ENCODE peak calls at places on chromosomes 13 and 19, in seven cellular contexts. One of them, this sample, is unnamed.

GRCh38 chr13:50531917-50532899 is 311.3 kb downstream of the DLEU7 start:
- DNase-seq in G401: no peak
- DNase-seq in retina: no peak
- DNase-seq in T-helper 1 cell: no peak
- DNase-seq in NCI-H1105: no peak
- DNase-seq in left ventricle myocardium inferior: no peak
- DNase-seq in NCI-H748 treated with DMSO at 0.1 percent for 48 hours: no peak
- DNase-seq in this sample: peak

GRCh38 chr13:30125422-30126073 is 181.8 kb downstream of the KATNAL1 start:
- DNase-seq in NCI-H1105: peak
- DNase-seq in retina: no peak
- DNase-seq in T-helper 1 cell: no peak
- DNase-seq in left ventricle myocardium inferior: no peak
- DNase-seq in G401: no peak
- DNase-seq in NCI-H748 treated with DMSO at 0.1 percent for 48 hours: no peak
- DNase-seq in this sample: no peak

GRCh38 chr13:67643656-67644055 is 413.5 kb upstream of the PCDH9 start:
- DNase-seq in G401: no peak
- DNase-seq in NCI-H748 treated with DMSO at 0.1 percent for 48 hours: no peak
- DNase-seq in retina: no peak
- DNase-seq in NCI-H1105: no peak
- DNase-seq in T-helper 1 cell: no peak
- DNase-seq in left ventricle myocardium inferior: no peak
- DNase-seq in this sample: no peak

GRCh38 chr19:48239120-48239519 is 16.6 kb downstream of the CARD8 start:
- DNase-seq in G401: no peak
- DNase-seq in NCI-H1105: no peak
- DNase-seq in NCI-H748 treated with DMSO at 0.1 percent for 48 hours: no peak
- DNase-seq in retina: no peak
- DNase-seq in left ventricle myocardium inferior: no peak
- DNase-seq in T-helper 1 cell: no peak
- DNase-seq in this sample: no peak

GRCh38 chr19:57803594-57804325 is 11.0 kb downstream of the ZNF552 start:
- DNase-seq in G401: peak
- DNase-seq in retina: peak
- DNase-seq in NCI-H748 treated with DMSO at 0.1 percent for 48 hours: no peak
- DNase-seq in left ventricle myocardium inferior: no peak
- DNase-seq in NCI-H1105: peak
- DNase-seq in T-helper 1 cell: no peak
- DNase-seq in this sample: peak

GRCh38 chr13:104616990-104617389 is 1550.8 kb upstream of the SLC10A2 start:
- DNase-seq in retina: no peak
- DNase-seq in NCI-H748 treated with DMSO at 0.1 percent for 48 hours: no peak
- DNase-seq in left ventricle myocardium inferior: no peak
- DNase-seq in T-helper 1 cell: no peak
- DNase-seq in NCI-H1105: no peak
- DNase-seq in G401: no peak
- DNase-seq in this sample: no peak

GRCh38 chr19:39145180-39145953 is 19.8 kb downstream of the PAK4 start:
- DNase-seq in G401: no peak
- DNase-seq in T-helper 1 cell: no peak
- DNase-seq in NCI-H748 treated with DMSO at 0.1 percent for 48 hours: no peak
- DNase-seq in retina: peak
- DNase-seq in left ventricle myocardium inferior: no peak
- DNase-seq in NCI-H1105: no peak
- DNase-seq in this sample: peak

GRCh38 chr19:47156861-47157454 is 26.3 kb downstream of the SAE1 start:
- DNase-seq in retina: no peak
- DNase-seq in T-helper 1 cell: no peak
- DNase-seq in left ventricle myocardium inferior: no peak
- DNase-seq in NCI-H1105: no peak
- DNase-seq in G401: no peak
- DNase-seq in NCI-H748 treated with DMSO at 0.1 percent for 48 hours: no peak
- DNase-seq in this sample: no peak

GRCh38 chr19:53057904-53058579 is 13.5 kb downstream of the ERVV-2 start:
- DNase-seq in T-helper 1 cell: no peak
- DNase-seq in left ventricle myocardium inferior: peak
- DNase-seq in NCI-H748 treated with DMSO at 0.1 percent for 48 hours: no peak
- DNase-seq in retina: peak
- DNase-seq in NCI-H1105: no peak
- DNase-seq in G401: peak
- DNase-seq in this sample: peak

GRCh38 chr19:4547303-4548237 is 7.7 kb upstream of the LRG1 start:
- DNase-seq in T-helper 1 cell: no peak
- DNase-seq in NCI-H1105: no peak
- DNase-seq in G401: no peak
- DNase-seq in retina: no peak
- DNase-seq in NCI-H748 treated with DMSO at 0.1 percent for 48 hours: no peak
- DNase-seq in left ventricle myocardium inferior: no peak
- DNase-seq in this sample: no peak

GRCh38 chr13:79779761-79780160 is 298.8 kb downstream of the NDFIP2 start:
- DNase-seq in T-helper 1 cell: no peak
- DNase-seq in left ventricle myocardium inferior: no peak
- DNase-seq in retina: no peak
- DNase-seq in G401: no peak
- DNase-seq in NCI-H748 treated with DMSO at 0.1 percent for 48 hours: no peak
- DNase-seq in NCI-H1105: no peak
- DNase-seq in this sample: no peak

GRCh38 chr19:3100747-3101730 is 6.9 kb downstream of the GNA11 start:
- DNase-seq in NCI-H748 treated with DMSO at 0.1 percent for 48 hours: no peak
- DNase-seq in T-helper 1 cell: no peak
- DNase-seq in left ventricle myocardium inferior: no peak
- DNase-seq in G401: no peak
- DNase-seq in NCI-H1105: no peak
- DNase-seq in retina: no peak
- DNase-seq in this sample: no peak

This sample was measured in left kidney.